ENCODE peak calls at places on chromosomes 7 and 10, in four cellular contexts. Z, T, E and G are unnamed samples.

GRCh38 chr10:13776861-13777301 is 190.1 kb downstream of the PRPF18 start:
- DNase-seq in Z (no peak), T (no peak), E (peak; percentile 51), G (no peak)

GRCh38 chr10:78540355-78541076 is 506.9 kb downstream of the RPS24 start:
- DNase-seq in Z (no peak), E (no peak), T (no peak), G (no peak)

GRCh38 chr7:9149499-9150082 is 716.2 kb downstream of the NXPH1 start:
- DNase-seq in Z (no peak), E (no peak), T (no peak), G (peak; percentile 27)

GRCh38 chr7:138008046-138008587 is 6.2 kb upstream of the CREB3L2 start:
- DNase-seq in E (no peak), Z (no peak), T (no peak), G (no peak)

GRCh38 chr10:22436526-22436892 is 91.2 kb downstream of the SPAG6 start:
- DNase-seq in Z (no peak), E (no peak), T (no peak), G (no peak)

GRCh38 chr10:69736866-69737641 is 64.7 kb upstream of the COL13A1 start:
- DNase-seq in T (no peak), Z (no peak), E (no peak), G (no peak)

GRCh38 chr7:1777122-1777521 is 107.0 kb downstream of the ELFN1 start:
- DNase-seq in Z (no peak), E (no peak), T (no peak), G (no peak)

GRCh38 chr7:158245724-158246041 is 341.9 kb downstream of the PTPRN2 start:
- DNase-seq in T (no peak), E (no peak), Z (no peak), G (no peak)

GRCh38 chr10:123639131-123639530 is 27.0 kb upstream of the GPR26 start:
- DNase-seq in T (no peak), Z (no peak), E (no peak), G (no peak)

GRCh38 chr10:80057171-80057570 is 21.3 kb upstream of the TMEM254 start:
- DNase-seq in Z (no peak), T (no peak), E (no peak), G (no peak)

GRCh38 chr10:44703241-44704155 is 207.6 kb upstream of the TMEM72 start:
- DNase-seq in Z (no peak), E (peak; percentile 81), T (no peak), G (no peak)

GRCh38 chr10:60362461-60362860 is 27.2 kb downstream of the ANK3 start:
- DNase-seq in T (no peak), E (no peak), Z (no peak), G (no peak)

GRCh38 chr7:48063985-48064384 is 25.1 kb upstream of the UPP1 start:
- DNase-seq in T (no peak), E (no peak), Z (no peak), G (no peak)

GRCh38 chr10:59557052-59557451 is 152.6 kb downstream of the SLC16A9 start:
- DNase-seq in E (peak; percentile 70), Z (no peak), T (no peak), G (no peak)

GRCh38 chr10:62188021-62188616 is 80.5 kb downstream of the RTKN2 start:
- DNase-seq in Z (no peak), E (no peak), T (no peak), G (no peak)

GRCh38 chr7:159017741-159018140 is 126.9 kb downstream of the VIPR2 start:
- DNase-seq in T (no peak), E (no peak), Z (no peak), G (no peak)

GRCh38 chr7:80791509-80791929 is 127.3 kb downstream of the SEMA3C start:
- DNase-seq in Z (no peak), E (no peak), T (no peak), G (peak; percentile 75)

GRCh38 chr7:24318326-24318725 is 34.3 kb downstream of the NPY start:
- DNase-seq in E (no peak), T (no peak), Z (no peak), G (peak; percentile 29)

GRCh38 chr10:10792681-10793080 is 225.0 kb upstream of the CELF2 start:
- DNase-seq in T (no peak), Z (no peak), E (peak; percentile 93), G (peak; percentile 89)

GRCh38 chr7:15889501-15889900 is 203.0 kb upstream of the MEOX2 start:
- DNase-seq in E (peak; percentile 13), Z (peak; percentile 36), T (no peak), G (peak; percentile 11)

GRCh38 chr7:319267-319661 is 29.3 kb downstream of the FOXL3 start:
- DNase-seq in T (no peak), E (no peak), Z (peak; percentile 48), G (no peak)

GRCh38 chr10:54800677-54801480 is at the start of gene PCDH15:
- DNase-seq in T (peak; percentile 50), E (peak; percentile 24), Z (peak; percentile 18), G (peak; percentile 71)

GRCh38 chr10:54484186-54484585 is 316.8 kb downstream of the PCDH15 start:
- DNase-seq in Z (no peak), E (no peak), T (no peak), G (no peak)

GRCh38 chr10:111525696-111526095 is 448.9 kb downstream of the ADRA2A start:
- DNase-seq in T (no peak), Z (no peak), E (no peak), G (no peak)

GRCh38 chr10:26574783-26575182 is 122.7 kb upstream of the PDSS1 start:
- DNase-seq in Z (no peak), T (no peak), E (no peak), G (no peak)

GRCh38 chr10:114271014-114271778 is 32.1 kb downstream of the VWA2 start:
- DNase-seq in Z (no peak), T (no peak), E (no peak), G (peak; percentile 44)

GRCh38 chr7:156606618-156607331 is 33.8 kb upstream of the RNF32 start:
- DNase-seq in E (no peak), Z (no peak), T (no peak), G (no peak)
- H3K4me3 ChIP-seq in E (no peak overlapping the region), Z (no peak overlapping the region), T (no peak overlapping the region), G (no peak overlapping the region)

DNA sequence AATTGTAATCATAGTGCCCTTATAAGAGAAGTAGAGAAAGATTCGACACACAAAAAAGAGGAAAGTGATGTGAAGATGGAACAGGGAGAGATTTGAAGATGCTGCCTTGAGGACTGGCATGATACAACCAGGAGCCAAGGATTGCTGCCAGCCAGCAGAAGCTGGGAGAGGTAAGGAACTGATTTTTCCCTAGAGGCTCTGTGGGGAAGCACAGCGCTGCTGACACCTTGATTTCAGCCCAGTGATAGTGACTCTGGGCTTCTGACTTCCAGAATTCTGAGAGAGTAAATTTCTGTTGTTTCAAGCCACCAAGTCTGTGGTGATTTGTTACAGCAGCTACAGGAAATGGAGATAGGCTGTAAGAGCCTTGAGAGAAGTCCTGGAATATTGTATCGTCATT is 98.2 kb downstream of the RAB11FIP2 start:
- DNase-seq in E (no peak), T (no peak), Z (no peak), G (no peak)
- H3K4me3 ChIP-seq in E (no peak overlapping the region), T (no peak overlapping the region), Z (no peak overlapping the region), G (no peak overlapping the region)

DNA sequence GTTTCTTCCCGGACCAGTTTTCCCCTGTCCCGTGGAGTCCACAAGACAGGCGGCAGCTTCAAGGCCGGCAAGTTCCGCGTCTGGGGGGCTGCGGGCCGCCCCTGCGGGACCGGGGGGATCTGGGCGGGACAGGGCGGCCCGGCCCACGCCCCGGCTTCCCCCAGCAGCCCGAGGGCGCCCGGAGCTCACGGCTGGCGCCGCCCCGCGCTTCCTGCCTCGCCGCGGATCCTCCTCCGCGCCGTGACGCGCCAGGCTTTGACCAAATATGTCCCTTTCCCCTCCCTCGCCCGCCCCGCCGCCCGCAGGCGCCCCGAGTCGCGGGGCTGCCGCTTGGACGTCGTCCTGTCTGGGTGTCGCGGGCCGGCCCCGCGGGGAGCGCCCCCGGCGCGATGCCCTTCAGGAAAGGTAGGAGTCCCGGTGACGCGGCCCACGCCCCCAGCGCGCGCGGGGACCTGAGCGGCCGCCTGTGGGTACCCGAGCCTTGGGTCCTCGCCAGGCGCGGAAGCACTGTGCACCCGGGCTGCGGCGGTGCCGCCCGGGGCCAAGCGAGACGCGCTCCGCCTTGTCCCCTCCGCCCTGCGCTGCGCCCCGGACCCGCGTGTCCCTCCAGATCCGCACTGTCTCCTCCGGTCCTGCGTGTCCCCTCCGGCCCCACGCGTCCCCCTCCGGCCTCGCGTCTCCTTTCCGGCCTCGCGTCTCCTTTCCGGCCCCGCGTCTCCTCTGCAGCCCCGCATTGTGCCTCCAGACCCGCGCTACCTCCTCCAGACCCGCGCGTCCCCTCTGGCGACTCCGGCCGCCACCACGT is 56.0 kb downstream of the RBM17 start:
- DNase-seq in Z (peak; percentile 96), T (peak; percentile 86), E (peak; percentile 88), G (peak; percentile 76)
- H3K4me3 ChIP-seq in Z (peak overlapping the region; percentile 97), T (peak overlapping the region; percentile 78), E (peak overlapping the region; percentile 38), G (peak overlapping the region; percentile 85)

DNA sequence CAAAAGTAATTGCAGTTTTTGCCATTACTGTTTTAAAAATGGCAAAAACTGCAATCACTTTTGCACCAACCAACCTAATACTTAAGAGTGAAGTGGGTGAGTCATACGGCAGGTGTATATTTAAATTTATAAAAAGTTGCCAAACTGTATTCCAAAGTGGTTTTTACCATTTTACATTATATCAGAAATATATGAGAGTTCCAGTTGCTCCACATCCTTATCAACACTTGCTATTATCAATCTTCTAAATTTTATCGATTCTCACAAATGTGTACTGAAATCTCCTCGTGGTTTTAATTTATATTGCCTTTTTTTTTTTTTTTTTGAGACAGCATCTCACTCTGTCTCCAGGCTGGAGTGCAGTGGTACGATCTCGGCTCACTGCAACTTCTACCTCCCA is 3.6 kb upstream of the SCRN1 start:
- DNase-seq in T (no peak), Z (no peak), E (no peak), G (no peak)
- H3K4me3 ChIP-seq in T (no peak overlapping the region), Z (no peak overlapping the region), E (no peak overlapping the region), G (no peak overlapping the region)

GRCh38 chr7:156984209-156984891 is 26.1 kb downstream of the MNX1 start:
- DNase-seq in T (no peak), Z (no peak), E (peak; percentile 25), G (no peak)
- H3K4me3 ChIP-seq in T (no peak overlapping the region), Z (no peak overlapping the region), E (no peak overlapping the region), G (no peak overlapping the region)